ENCODE peak calls at places on chromosome 19, in five cellular contexts. J is stimulated activated CD4-positive, alpha-beta T cell treated with anti-CD3 and anti-CD28 coated beads, Interleukin-1b, Interleukin-23, amount 100 ng/mL, for 1 hour; L is pancreas; E is NCI-H1048; Y is GM12865. U is an unnamed sample.

GRCh38 chr19:42254083-42254849 is 662 bp downstream of the ERF start:
- DNase-seq in Y (peak), L (peak), E (no peak), J (no peak), U (peak)

GRCh38 chr19:12162882-12163806 is at the start of gene ZNF136:
- DNase-seq in E (peak), J (peak), L (peak), Y (peak), U (peak)

GRCh38 chr19:10231624-10232228 is 595 bp upstream of the S1PR2 start:
- DNase-seq in E (no peak), J (no peak), L (no peak), Y (no peak), U (no peak)

GRCh38 chr19:36987091-36987490 is 71.0 kb downstream of the ZNF568 start:
- DNase-seq in L (no peak), Y (no peak), E (no peak), J (no peak), U (no peak)

GRCh38 chr19:19356500-19356899 is 35.9 kb downstream of the MAU2 start:
- DNase-seq in Y (no peak), L (no peak), J (no peak), E (no peak), U (no peak)

GRCh38 chr19:48715276-48715675 is 4.2 kb downstream of the MAMSTR start:
- DNase-seq in E (no peak), Y (no peak), L (peak), J (no peak), U (no peak)

GRCh38 chr19:35288331-35288730 is 3.6 kb upstream of the MAG start:
- DNase-seq in L (no peak), E (no peak), J (no peak), Y (no peak), U (no peak)

GRCh38 chr19:46984077-46985010 is 35.3 kb upstream of the NPAS1 start:
- DNase-seq in J (no peak), E (no peak), Y (no peak), L (no peak), U (no peak)

GRCh38 chr19:11165486-11166030 is 10.0 kb upstream of the SPC24 start:
- DNase-seq in L (no peak), E (no peak), J (no peak), Y (no peak), U (no peak)

GRCh38 chr19:5534787-5535586 is 32.8 kb downstream of the TINCR start:
- DNase-seq in Y (peak), L (no peak), J (no peak), E (no peak), U (no peak)

GRCh38 chr19:39223703-39224279 is 19.7 kb upstream of the SYCN start:
- DNase-seq in L (no peak), E (no peak), Y (no peak), J (no peak), U (no peak)

GRCh38 chr19:6970478-6970877 is 50.8 kb downstream of the MBD3L2B start:
- DNase-seq in L (no peak), J (no peak), Y (peak), E (no peak), U (no peak)

GRCh38 chr19:10762656-10763055 is 44.8 kb downstream of the DNM2 start:
- DNase-seq in E (no peak), Y (peak), L (no peak), J (no peak), U (no peak)

GRCh38 chr19:10764340-10764894 is 46.5 kb downstream of the DNM2 start:
- DNase-seq in Y (no peak), L (peak), E (no peak), J (no peak), U (no peak)

GRCh38 chr19:18251587-18252369 is 22.5 kb downstream of the IQCN start:
- DNase-seq in L (peak), E (no peak), J (peak), Y (peak), U (peak)

GRCh38 chr19:10206226-10206873 is 11.6 kb upstream of the DNMT1 start:
- DNase-seq in J (no peak), E (no peak), L (no peak), Y (no peak), U (no peak)

GRCh38 chr19:49812997-49813861 is at the start of gene FUZ:
- DNase-seq in J (peak), L (peak), Y (peak), E (no peak), U (peak)

GRCh38 chr19:35226748-35227147 is 1.8 kb downstream of the FAM187B start:
- DNase-seq in J (no peak), Y (no peak), E (no peak), L (no peak), U (no peak)

GRCh38 chr19:10372698-10373097 is 7.7 kb downstream of the TYK2 start:
- DNase-seq in J (no peak), L (no peak), E (no peak), Y (no peak), U (no peak)

GRCh38 chr19:8571006-8571411 is 6.2 kb downstream of the MYO1F start:
- DNase-seq in J (peak), E (no peak), Y (peak), L (no peak), U (peak)

U was measured in central memory CD8-positive, alpha-beta T cell.